ENCODE peak calls at places on chromosomes 16 and 17, in six cellular contexts. V is NT2/D1, Q is GM12878, K is K562, M is HCT116, B is H1. A is an unnamed sample.

GRCh38 chr16:35255186-35255803 is 1795.9 kb downstream of the TP53TG3F start:
- DNase-seq in Q (no peak), K (no peak), M (no peak), B (no peak), V (no peak), A (no peak)

GRCh38 chr17:31216053-31216751 is 80.8 kb downstream of the OMG start:
- DNase-seq in K (no peak), B (no peak), Q (peak), M (peak), V (peak), A (peak)

GRCh38 chr17:68468785-68469184 is 11.5 kb upstream of the WIPI1 start:
- DNase-seq in V (no peak), K (no peak), Q (no peak), M (no peak), B (no peak), A (peak)

GRCh38 chr16:57639172-57639571 is 10.7 kb downstream of the ADGRG1 start:
- DNase-seq in K (peak), Q (no peak), V (no peak), M (no peak), B (no peak), A (no peak)

GRCh38 chr17:69592692-69593350 is 178.3 kb downstream of the MAP2K6 start:
- DNase-seq in Q (no peak), K (no peak), B (no peak), V (no peak), M (no peak), A (no peak)

GRCh38 chr16:89586853-89587252 is 11.3 kb downstream of the CPNE7 start:
- DNase-seq in Q (no peak), M (no peak), V (no peak), B (no peak), K (peak), A (no peak)

GRCh38 chr17:44959821-44960523 is 8.1 kb downstream of the C1QL1 start:
- DNase-seq in M (no peak), K (no peak), B (no peak), V (no peak), Q (no peak), A (no peak)

GRCh38 chr17:77428901-77429734 is 288.3 kb downstream of the SEC14L1 start:
- DNase-seq in M (no peak), B (no peak), K (no peak), Q (no peak), V (no peak), A (no peak)

GRCh38 chr17:81066072-81066471 is 31.1 kb downstream of the BAIAP2 start:
- DNase-seq in B (no peak), M (no peak), Q (no peak), K (no peak), V (no peak), A (no peak)

GRCh38 chr16:80197790-80198201 is 343.0 kb upstream of the DYNLRB2 start:
- DNase-seq in V (no peak), Q (no peak), B (no peak), K (no peak), M (no peak), A (peak)

GRCh38 chr17:37506678-37507077 is 17.0 kb downstream of the DUSP14 start:
- DNase-seq in B (peak), V (no peak), Q (no peak), M (peak), K (peak), A (peak)

GRCh38 chr16:48499822-48500440 is 110.0 kb downstream of the N4BP1 start:
- DNase-seq in M (no peak), B (no peak), Q (no peak), K (no peak), V (no peak), A (no peak)

GRCh38 chr16:2950773-2951172 is 13.3 kb upstream of the KREMEN2 start:
- DNase-seq in Q (no peak), K (peak), B (no peak), M (no peak), V (no peak), A (no peak)

GRCh38 chr16:83840060-83840617 is 32.4 kb downstream of the HSBP1 start:
- DNase-seq in V (peak), M (no peak), K (no peak), Q (no peak), B (no peak), A (no peak)

GRCh38 chr17:77129568-77130301 is 11.0 kb upstream of the SEC14L1 start:
- DNase-seq in M (no peak), V (no peak), K (no peak), B (no peak), Q (no peak), A (no peak)

GRCh38 chr17:75542184-75542583 is 16.7 kb downstream of the LLGL2 start:
- DNase-seq in V (no peak), Q (no peak), K (no peak), M (no peak), B (no peak), A (no peak)

GRCh38 chr17:72661093-72661944 is 431.2 kb downstream of the SLC39A11 start:
- DNase-seq in Q (no peak), K (no peak), B (no peak), V (no peak), M (peak), A (peak)

GRCh38 chr16:57389087-57389468 is 15.5 kb upstream of the CCL17 start:
- DNase-seq in Q (no peak), B (no peak), V (no peak), M (no peak), K (no peak), A (no peak)

GRCh38 chr17:50205931-50206505 is 4.6 kb upstream of the COL1A1 start:
- DNase-seq in Q (no peak), V (no peak), B (no peak), K (no peak), M (no peak), A (no peak)

GRCh38 chr17:8941520-8941919 is 24.0 kb downstream of the PIK3R5 start:
- DNase-seq in B (no peak), M (no peak), V (no peak), K (no peak), Q (no peak), A (no peak)

GRCh38 chr17:28282596-28282995 is 36.4 kb upstream of the TMEM97 start:
- DNase-seq in K (no peak), M (peak), B (no peak), V (no peak), Q (no peak), A (no peak)

DNA sequence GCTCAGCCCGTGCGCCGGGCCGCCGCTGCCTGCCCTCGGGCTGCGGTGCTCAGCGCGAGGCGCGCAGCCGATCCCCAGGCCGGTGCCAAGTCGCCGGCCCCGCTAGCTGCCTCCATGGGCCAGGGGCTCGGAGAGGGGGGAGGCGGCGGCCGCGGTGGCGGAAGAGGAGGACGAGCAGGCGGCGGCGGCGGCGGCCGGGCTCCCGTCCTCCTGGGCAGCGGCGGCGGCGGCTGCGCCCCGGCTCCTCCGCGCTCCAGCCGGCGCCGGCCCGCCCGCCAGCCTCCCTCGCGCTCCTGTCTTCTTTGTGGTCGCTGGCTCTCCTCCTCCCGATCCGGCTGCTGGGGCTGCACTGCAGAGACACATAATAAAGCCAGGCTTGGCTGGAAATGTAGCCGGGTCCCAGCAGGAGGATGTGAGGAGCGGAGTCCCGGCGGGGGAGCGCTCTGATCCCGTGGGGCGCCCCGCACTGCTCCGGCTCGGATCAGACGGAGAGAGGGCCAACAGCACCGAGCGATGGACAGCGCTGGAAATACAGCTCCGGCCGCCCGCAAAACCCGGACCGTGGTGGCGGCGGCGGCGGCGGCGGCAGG is 924 bp upstream of the ZNF423 start:
- DNase-seq in V (peak), K (peak), M (peak), Q (no peak), B (no peak), A (peak)
- TF ChIP-seq ZNF274 in V (no peak), K (no peak), M (no peak), Q (no peak), B (no peak), A (no peak)

GRCh38 chr17:39225974-39226683 is 384 bp upstream of the STAC2 start:
- DNase-seq in Q (no peak), B (peak), M (no peak), V (peak), K (peak), A (no peak)
- TF ChIP-seq YY1 in Q (no peak), B (no peak), M (no peak), V (no peak), K (no peak), A (no peak)

GRCh38 chr16:11907160-11907970 is 8.4 kb downstream of the GSPT1 start:
- DNase-seq in M (no peak), V (no peak), B (no peak), Q (no peak), K (no peak), A (no peak)

GRCh38 chr16:11909653-11910551 is 5.9 kb downstream of the GSPT1 start:
- DNase-seq in V (no peak), M (no peak), K (no peak), B (no peak), Q (no peak), A (no peak)

GRCh38 chr16:11901091-11901490 is 14.7 kb downstream of the GSPT1 start:
- DNase-seq in K (no peak), B (no peak), M (no peak), Q (no peak), V (no peak), A (no peak)

DNA sequence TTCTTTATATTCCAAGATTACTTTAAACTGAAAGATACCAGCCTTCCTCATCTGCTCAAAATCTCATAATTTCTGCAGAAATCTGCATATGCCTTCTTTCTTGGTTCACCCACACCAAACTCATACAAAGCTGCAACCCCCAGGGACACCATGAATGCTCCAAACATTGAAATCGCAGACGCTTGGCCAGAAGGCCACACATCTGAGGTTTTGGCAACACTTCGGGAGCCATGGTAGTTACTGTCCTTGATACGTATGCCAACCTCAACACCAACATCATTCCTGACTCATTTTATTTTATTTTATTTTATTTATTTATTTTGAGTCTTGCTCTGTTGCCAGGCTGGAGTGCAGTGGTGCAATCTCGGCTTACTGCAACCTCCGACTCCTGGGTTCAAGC is 11.8 kb downstream of the GSPT1 start:
- DNase-seq in Q (no peak), V (no peak), K (no peak), M (no peak), B (no peak), A (no peak)
- TF ChIP-seq ZNF274 in Q (no peak), V (no peak), K (no peak), M (no peak), B (no peak), A (no peak)

DNA sequence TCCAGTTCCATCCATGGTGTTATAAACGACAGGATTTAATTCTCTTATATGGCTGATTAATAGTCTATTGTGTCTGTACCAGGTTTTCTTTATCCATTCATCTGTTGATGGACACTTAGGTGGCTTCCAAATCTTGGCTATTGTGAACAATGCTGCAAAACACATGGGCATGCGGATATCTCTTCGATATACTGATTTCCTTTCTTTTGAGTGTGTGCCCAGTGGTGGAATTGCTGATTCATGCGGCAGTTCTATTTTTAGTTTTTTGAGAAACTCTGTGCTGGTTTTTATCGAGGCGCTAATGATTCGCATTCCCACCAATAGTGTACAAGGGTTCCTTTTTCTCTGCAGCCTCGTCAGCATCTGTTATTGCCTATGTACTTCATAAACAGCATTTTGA is 599.4 kb downstream of the TMEM114 start:
- DNase-seq in K (no peak), V (no peak), B (no peak), M (no peak), Q (no peak), A (no peak)
- TF ChIP-seq YY1 in K (no peak), V (no peak), B (no peak), M (no peak), Q (no peak), A (no peak)

GRCh38 chr17:5031365-5032082 is 3.7 kb downstream of the SLC52A1 start:
- DNase-seq in B (peak), V (peak), K (peak), Q (peak), M (peak), A (peak)
- TF ChIP-seq ZNF274 in B (no peak), V (no peak), K (no peak), Q (no peak), M (no peak), A (no peak)

GRCh38 chr16:68629315-68629900 is 15.7 kb upstream of the CDH3 start:
- DNase-seq in Q (no peak), B (no peak), M (no peak), V (no peak), K (no peak), A (no peak)

DNA sequence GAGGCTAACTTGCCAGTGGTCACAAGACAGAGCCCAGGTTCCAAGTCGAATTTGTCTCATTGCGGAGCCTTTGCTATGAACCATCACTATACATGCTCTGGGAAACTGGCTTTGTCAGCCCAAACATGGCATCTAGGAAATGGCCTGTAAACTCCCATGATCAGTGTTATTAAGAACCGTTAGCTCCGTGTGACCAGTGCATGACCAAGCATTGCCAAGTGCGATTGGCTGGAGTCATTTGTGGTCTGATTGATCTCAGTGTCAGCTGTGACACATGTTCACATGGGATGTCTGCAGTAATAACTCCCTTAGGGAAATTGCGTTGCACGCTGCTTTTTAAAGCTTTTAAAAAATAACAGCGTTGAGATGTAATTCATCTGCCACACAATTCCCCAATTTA is 18.6 kb upstream of the CDH3 start:
- DNase-seq in M (no peak), V (no peak), B (no peak), Q (no peak), K (no peak), A (no peak)
- TF ChIP-seq YY1 in M (no peak), V (no peak), B (no peak), Q (no peak), K (no peak), A (no peak)

GRCh38 chr17:41888332-41888965 is 23.2 kb upstream of the KLHL11 start:
- DNase-seq in M (no peak), K (no peak), V (no peak), Q (no peak), B (no peak), A (no peak)

GRCh38 chr17:41880130-41880529 is 14.9 kb upstream of the KLHL11 start:
- DNase-seq in B (no peak), Q (no peak), M (no peak), V (no peak), K (no peak), A (no peak)

GRCh38 chr17:41882756-41883155 is 17.5 kb upstream of the KLHL11 start:
- DNase-seq in M (no peak), K (no peak), Q (no peak), B (no peak), V (no peak), A (no peak)

GRCh38 chr17:41891135-41892065 is 26.2 kb upstream of the KLHL11 start:
- DNase-seq in M (no peak), B (no peak), Q (no peak), K (no peak), V (no peak), A (peak)

GRCh38 chr17:41885733-41886132 is 20.5 kb upstream of the KLHL11 start:
- DNase-seq in B (no peak), Q (no peak), M (no peak), V (no peak), K (peak), A (no peak)
- TF ChIP-seq ZNF274 in B (no peak), Q (no peak), M (no peak), V (no peak), K (no peak), A (no peak)

GRCh38 chr16:71426069-71426879 is 15.6 kb downstream of the TLE7 start:
- DNase-seq in K (peak), Q (peak), B (peak), V (peak), M (peak), A (peak)
- TF ChIP-seq YY1 in K (no peak), Q (peak), B (peak), V (no peak), M (peak), A (no peak)

GRCh38 chr17:41178843-41179616 is 1.0 kb upstream of the KRTAP4-2 start:
- DNase-seq in Q (no peak), K (no peak), B (no peak), V (no peak), M (no peak), A (no peak)
- TF ChIP-seq ZNF274 in Q (no peak), K (no peak), B (no peak), V (no peak), M (no peak), A (no peak)